ENCODE peak calls at places on chromosomes 5 and 9, in six cellular contexts. One of them, this sample, is unnamed.
A peak's percentile ranks its signal among the peaks of the same experiment; 100 is the strongest.

GRCh38 chr5:775960-776861 is 8.3 kb downstream of the ZDHHC11B start:
- DNase-seq in A549: no peak
- DNase-seq in HepG2: no peak
- DNase-seq in K562: no peak
- DNase-seq in endothelial cell of umbilical vein: no peak
- DNase-seq in GM12878: no peak
- DNase-seq in this sample: no peak

GRCh38 chr5:113807384-113808053 is 294.0 kb downstream of the YTHDC2 start:
- DNase-seq in K562: no peak
- DNase-seq in HepG2: no peak
- DNase-seq in endothelial cell of umbilical vein: no peak
- DNase-seq in A549: no peak
- DNase-seq in GM12878: no peak
- DNase-seq in this sample: no peak

GRCh38 chr9:28443461-28443860 is 870.2 kb upstream of the C9orf72 start:
- DNase-seq in HepG2: no peak
- DNase-seq in endothelial cell of umbilical vein: no peak
- DNase-seq in GM12878: no peak
- DNase-seq in A549: no peak
- DNase-seq in K562: no peak
- DNase-seq in this sample: no peak

GRCh38 chr5:139251281-139251687 is 42.3 kb upstream of the MATR3 start:
- DNase-seq in GM12878: peak; percentile 38
- DNase-seq in endothelial cell of umbilical vein: peak; percentile 57
- DNase-seq in A549: no peak
- DNase-seq in K562: peak; percentile 58
- DNase-seq in HepG2: no peak
- DNase-seq in this sample: peak; percentile 54

GRCh38 chr5:102792705-102793104 is 37.6 kb downstream of the PAM start:
- DNase-seq in K562: peak; percentile 2
- DNase-seq in endothelial cell of umbilical vein: peak; percentile 33
- DNase-seq in HepG2: peak; percentile 12
- DNase-seq in GM12878: no peak
- DNase-seq in A549: peak; percentile 6
- DNase-seq in this sample: peak; percentile 20

GRCh38 chr9:27400334-27400875 is 103.5 kb upstream of the EQTN start:
- DNase-seq in K562: no peak
- DNase-seq in GM12878: no peak
- DNase-seq in endothelial cell of umbilical vein: no peak
- DNase-seq in A549: no peak
- DNase-seq in HepG2: no peak
- DNase-seq in this sample: no peak

GRCh38 chr9:86903461-86904010 is 43.8 kb downstream of the GAS1 start:
- DNase-seq in A549: no peak
- DNase-seq in endothelial cell of umbilical vein: no peak
- DNase-seq in K562: no peak
- DNase-seq in GM12878: no peak
- DNase-seq in HepG2: no peak
- DNase-seq in this sample: no peak

GRCh38 chr9:121499427-121500164 is at the start of gene GGTA1:
- DNase-seq in A549: peak; percentile 57
- DNase-seq in GM12878: no peak
- DNase-seq in endothelial cell of umbilical vein: peak; percentile 52
- DNase-seq in HepG2: no peak
- DNase-seq in K562: peak; percentile 19
- DNase-seq in this sample: peak; percentile 57

GRCh38 chr9:23229764-23230434 is 596.1 kb downstream of the ELAVL2 start:
- DNase-seq in endothelial cell of umbilical vein: no peak
- DNase-seq in K562: no peak
- DNase-seq in HepG2: no peak
- DNase-seq in GM12878: no peak
- DNase-seq in A549: no peak
- DNase-seq in this sample: no peak

GRCh38 chr5:14743601-14744295 is 79.2 kb downstream of the OTULIN start:
- DNase-seq in GM12878: no peak
- DNase-seq in endothelial cell of umbilical vein: peak; percentile 64
- DNase-seq in A549: no peak
- DNase-seq in HepG2: no peak
- DNase-seq in K562: no peak
- DNase-seq in this sample: no peak

GRCh38 chr5:170638454-170639220 is 134.8 kb downstream of the KCNIP1 start:
- DNase-seq in endothelial cell of umbilical vein: peak; percentile 44
- DNase-seq in HepG2: peak; percentile 15
- DNase-seq in GM12878: no peak
- DNase-seq in K562: peak; percentile 73
- DNase-seq in A549: peak; percentile 82
- DNase-seq in this sample: peak; percentile 64

GRCh38 chr5:127820910-127821553 is 117.8 kb downstream of the CCDC192 start:
- DNase-seq in endothelial cell of umbilical vein: peak; percentile 20
- DNase-seq in A549: peak; percentile 43
- DNase-seq in GM12878: peak; percentile 57
- DNase-seq in K562: no peak
- DNase-seq in HepG2: peak; percentile 10
- DNase-seq in this sample: no peak

GRCh38 chr9:82148849-82149544 is 160.4 kb downstream of the SPATA31D1 start:
- DNase-seq in K562: no peak
- DNase-seq in endothelial cell of umbilical vein: no peak
- DNase-seq in GM12878: no peak
- DNase-seq in HepG2: no peak
- DNase-seq in A549: no peak
- DNase-seq in this sample: no peak

GRCh38 chr5:179526978-179527377 is 23.4 kb upstream of the RUFY1 start:
- DNase-seq in endothelial cell of umbilical vein: no peak
- DNase-seq in HepG2: no peak
- DNase-seq in K562: no peak
- DNase-seq in A549: no peak
- DNase-seq in GM12878: no peak
- DNase-seq in this sample: no peak

GRCh38 chr5:100890514-100891008 is 12.5 kb downstream of the ST8SIA4 start:
- DNase-seq in endothelial cell of umbilical vein: peak; percentile 10
- DNase-seq in A549: no peak
- DNase-seq in HepG2: no peak
- DNase-seq in K562: no peak
- DNase-seq in GM12878: peak; percentile 64
- DNase-seq in this sample: peak; percentile 79

GRCh38 chr9:96141666-96142065 is 160.3 kb downstream of the HSD17B3 start:
- DNase-seq in GM12878: no peak
- DNase-seq in endothelial cell of umbilical vein: no peak
- DNase-seq in HepG2: no peak
- DNase-seq in K562: no peak
- DNase-seq in A549: no peak
- DNase-seq in this sample: peak; percentile 73

GRCh38 chr5:160685695-160686094 is 166.3 kb downstream of the ATP10B start:
- DNase-seq in endothelial cell of umbilical vein: no peak
- DNase-seq in HepG2: peak; percentile 45
- DNase-seq in A549: peak; percentile 4
- DNase-seq in K562: peak; percentile 2
- DNase-seq in GM12878: peak; percentile 13
- DNase-seq in this sample: peak; percentile 66

GRCh38 chr5:176355400-176356178 is 6.0 kb downstream of the KIAA1191 start:
- DNase-seq in A549: peak; percentile 25
- DNase-seq in HepG2: no peak
- DNase-seq in K562: no peak
- DNase-seq in GM12878: no peak
- DNase-seq in endothelial cell of umbilical vein: no peak
- DNase-seq in this sample: no peak

GRCh38 chr5:42691413-42691861 is 65.2 kb upstream of the CCDC152 start:
- DNase-seq in HepG2: no peak
- DNase-seq in K562: peak; percentile 9
- DNase-seq in GM12878: no peak
- DNase-seq in A549: no peak
- DNase-seq in endothelial cell of umbilical vein: no peak
- DNase-seq in this sample: no peak

GRCh38 chr9:94799578-94800264 is 73.2 kb downstream of the AOPEP start:
- DNase-seq in endothelial cell of umbilical vein: peak; percentile 91
- DNase-seq in HepG2: no peak
- DNase-seq in K562: peak; percentile 10
- DNase-seq in A549: no peak
- DNase-seq in GM12878: no peak
- DNase-seq in this sample: no peak

GRCh38 chr5:157464518-157465171 is 4.6 kb downstream of the NIPAL4 start:
- DNase-seq in HepG2: no peak
- DNase-seq in GM12878: peak; percentile 28
- DNase-seq in endothelial cell of umbilical vein: no peak
- DNase-seq in K562: peak; percentile 56
- DNase-seq in A549: peak; percentile 69
- DNase-seq in this sample: peak; percentile 86

GRCh38 chr5:154837009-154837881 is 13.2 kb downstream of the FAXDC2 start:
- DNase-seq in K562: no peak
- DNase-seq in GM12878: no peak
- DNase-seq in HepG2: peak; percentile 73
- DNase-seq in endothelial cell of umbilical vein: no peak
- DNase-seq in A549: no peak
- DNase-seq in this sample: no peak

GRCh38 chr5:98780390-98780789 is 6.9 kb downstream of the RGMB start:
- DNase-seq in GM12878: no peak
- DNase-seq in K562: no peak
- DNase-seq in endothelial cell of umbilical vein: no peak
- DNase-seq in HepG2: no peak
- DNase-seq in A549: no peak
- DNase-seq in this sample: no peak

GRCh38 chr9:118104385-118104784 is 400.2 kb downstream of the TLR4 start:
- DNase-seq in endothelial cell of umbilical vein: no peak
- DNase-seq in A549: no peak
- DNase-seq in GM12878: no peak
- DNase-seq in K562: no peak
- DNase-seq in HepG2: no peak
- DNase-seq in this sample: no peak

GRCh38 chr5:148913985-148914421 is 87.6 kb downstream of the ADRB2 start:
- DNase-seq in K562: no peak
- DNase-seq in endothelial cell of umbilical vein: peak; percentile 62
- DNase-seq in GM12878: no peak
- DNase-seq in A549: no peak
- DNase-seq in HepG2: peak; percentile 4
- DNase-seq in this sample: no peak

GRCh38 chr9:12778389-12778788 is 3.6 kb downstream of the LURAP1L start:
- DNase-seq in endothelial cell of umbilical vein: no peak
- DNase-seq in GM12878: no peak
- DNase-seq in A549: no peak
- DNase-seq in K562: no peak
- DNase-seq in HepG2: no peak
- DNase-seq in this sample: no peak

GRCh38 chr9:12775373-12775962 is 648 bp downstream of the LURAP1L start:
- DNase-seq in A549: no peak
- DNase-seq in endothelial cell of umbilical vein: no peak
- DNase-seq in HepG2: no peak
- DNase-seq in K562: no peak
- DNase-seq in GM12878: no peak
- DNase-seq in this sample: no peak

GRCh38 chr9:12775963-12776774 is 1.3 kb downstream of the LURAP1L start:
- DNase-seq in A549: peak; percentile 81
- DNase-seq in endothelial cell of umbilical vein: peak; percentile 83
- DNase-seq in K562: peak; percentile 44
- DNase-seq in GM12878: no peak
- DNase-seq in HepG2: peak; percentile 88
- DNase-seq in this sample: peak; percentile 50

GRCh38 chr9:12777149-12778010 is 2.6 kb downstream of the LURAP1L start:
- DNase-seq in endothelial cell of umbilical vein: no peak
- DNase-seq in A549: no peak
- DNase-seq in HepG2: no peak
- DNase-seq in GM12878: no peak
- DNase-seq in K562: no peak
- DNase-seq in this sample: no peak

GRCh38 chr9:12776775-12777055 is 1.9 kb downstream of the LURAP1L start:
- DNase-seq in A549: no peak
- DNase-seq in K562: no peak
- DNase-seq in GM12878: no peak
- DNase-seq in HepG2: no peak
- DNase-seq in endothelial cell of umbilical vein: no peak
- DNase-seq in this sample: no peak
- TF ChIP-seq MYC in A549: no peak
- TF ChIP-seq MYC in K562: no peak
- TF ChIP-seq MYC in GM12878: no peak
- TF ChIP-seq MYC in HepG2: no peak
- TF ChIP-seq MYC in endothelial cell of umbilical vein: no peak
- TF ChIP-seq MYC in this sample: no peak

GRCh38 chr5:175056831-175057230 is 332.4 kb downstream of the MSX2 start:
- DNase-seq in A549: no peak
- DNase-seq in GM12878: no peak
- DNase-seq in K562: no peak
- DNase-seq in endothelial cell of umbilical vein: no peak
- DNase-seq in HepG2: no peak
- DNase-seq in this sample: no peak

GRCh38 chr5:175060264-175060663 is 335.9 kb downstream of the MSX2 start:
- DNase-seq in endothelial cell of umbilical vein: no peak
- DNase-seq in A549: peak; percentile 18
- DNase-seq in HepG2: no peak
- DNase-seq in GM12878: no peak
- DNase-seq in K562: no peak
- DNase-seq in this sample: no peak

GRCh38 chr5:175059687-175060194 is 335.4 kb downstream of the MSX2 start:
- DNase-seq in GM12878: no peak
- DNase-seq in K562: no peak
- DNase-seq in HepG2: peak; percentile 24
- DNase-seq in endothelial cell of umbilical vein: no peak
- DNase-seq in A549: peak; percentile 76
- DNase-seq in this sample: no peak
- TF ChIP-seq MAX in GM12878: no peak
- TF ChIP-seq MAX in K562: no peak
- TF ChIP-seq MAX in HepG2: no peak
- TF ChIP-seq MAX in endothelial cell of umbilical vein: no peak
- TF ChIP-seq MAX in A549: no peak
- TF ChIP-seq MAX in this sample: no peak

DNA sequence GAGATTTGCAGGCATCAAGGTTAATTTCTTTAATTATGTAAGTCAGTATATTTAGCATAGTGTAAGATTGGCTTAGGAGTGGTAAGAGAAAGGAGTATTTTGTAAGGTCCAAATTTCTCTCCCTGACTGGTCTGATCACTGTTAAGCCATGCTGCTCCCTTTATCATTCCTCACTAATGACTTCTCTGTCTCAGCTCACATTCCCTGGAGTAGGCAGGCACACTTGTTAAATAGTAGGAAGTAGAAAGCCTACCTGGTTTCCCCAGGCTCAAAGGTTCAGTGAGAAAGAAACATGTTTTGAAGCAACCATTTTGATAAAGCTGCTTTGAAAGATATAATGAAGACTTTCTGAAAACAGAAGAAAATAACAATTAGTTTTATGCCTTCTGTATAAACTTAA is 90.7 kb downstream of the SMIM15 start:
- DNase-seq in A549: no peak
- DNase-seq in HepG2: no peak
- DNase-seq in endothelial cell of umbilical vein: no peak
- DNase-seq in K562: no peak
- DNase-seq in GM12878: no peak
- DNase-seq in this sample: no peak
- TF ChIP-seq POLR2A in A549: no peak
- TF ChIP-seq POLR2A in HepG2: no peak
- TF ChIP-seq POLR2A in endothelial cell of umbilical vein: no peak
- TF ChIP-seq POLR2A in K562: no peak
- TF ChIP-seq POLR2A in GM12878: no peak
- TF ChIP-seq POLR2A in this sample: no peak

GRCh38 chr9:93666279-93666784 is 89.9 kb downstream of the PHF2 start:
- DNase-seq in GM12878: no peak
- DNase-seq in A549: no peak
- DNase-seq in K562: no peak
- DNase-seq in HepG2: no peak
- DNase-seq in endothelial cell of umbilical vein: no peak
- DNase-seq in this sample: no peak
- TF ChIP-seq MYC in GM12878: no peak
- TF ChIP-seq MYC in A549: no peak
- TF ChIP-seq MYC in K562: no peak
- TF ChIP-seq MYC in HepG2: no peak
- TF ChIP-seq MYC in endothelial cell of umbilical vein: no peak
- TF ChIP-seq MYC in this sample: no peak

This sample was measured in NB4.